ENCODE peak calls at places on chromosomes 12 and 14, in six cellular contexts. One of them, this sample, is unnamed. For H3K9me3, the result is how much of the 10 kb centered on the place peaks cover.

GRCh38 chr12:49089831-49090773 is 4.5 kb downstream of the DHH start:
- DNase-seq in prostate gland: no peak
- DNase-seq in stomach: peak
- DNase-seq in Panc1: no peak
- DNase-seq in breast epithelium: no peak
- DNase-seq in upper lobe of left lung: peak
- DNase-seq in this sample: no peak

GRCh38 chr12:26396402-26396801 is 201.0 kb downstream of the SSPN start:
- DNase-seq in prostate gland: no peak
- DNase-seq in stomach: no peak
- DNase-seq in Panc1: no peak
- DNase-seq in breast epithelium: no peak
- DNase-seq in upper lobe of left lung: no peak
- DNase-seq in this sample: no peak

GRCh38 chr14:61196792-61197191 is 84.3 kb downstream of the TMEM30B start:
- DNase-seq in prostate gland: no peak
- DNase-seq in stomach: no peak
- DNase-seq in Panc1: no peak
- DNase-seq in breast epithelium: no peak
- DNase-seq in upper lobe of left lung: no peak
- DNase-seq in this sample: no peak

GRCh38 chr12:64826234-64826633 is 1.8 kb downstream of the TBC1D30 start:
- DNase-seq in prostate gland: peak
- DNase-seq in stomach: peak
- DNase-seq in Panc1: no peak
- DNase-seq in breast epithelium: no peak
- DNase-seq in upper lobe of left lung: no peak
- DNase-seq in this sample: peak

GRCh38 chr14:74085047-74085637 is 386 bp downstream of the LIN52 start:
- DNase-seq in prostate gland: no peak
- DNase-seq in stomach: no peak
- DNase-seq in Panc1: no peak
- DNase-seq in breast epithelium: no peak
- DNase-seq in upper lobe of left lung: no peak
- DNase-seq in this sample: no peak

GRCh38 chr12:106866426-106867080 is 89.2 kb upstream of the TMEM263 start:
- DNase-seq in prostate gland: no peak
- DNase-seq in stomach: no peak
- DNase-seq in Panc1: no peak
- DNase-seq in breast epithelium: no peak
- DNase-seq in upper lobe of left lung: no peak
- DNase-seq in this sample: no peak

GRCh38 chr14:37985826-37986470 is 221.8 kb upstream of the SSTR1 start:
- DNase-seq in prostate gland: no peak
- DNase-seq in stomach: peak
- DNase-seq in Panc1: no peak
- DNase-seq in breast epithelium: no peak
- DNase-seq in upper lobe of left lung: no peak
- DNase-seq in this sample: peak

GRCh38 chr14:52112336-52113018 is 43.6 kb upstream of the NID2 start:
- DNase-seq in prostate gland: no peak
- DNase-seq in stomach: no peak
- DNase-seq in Panc1: no peak
- DNase-seq in breast epithelium: no peak
- DNase-seq in upper lobe of left lung: no peak
- DNase-seq in this sample: no peak

GRCh38 chr12:110073049-110073831 is 24.9 kb upstream of the C12orf76 start:
- DNase-seq in prostate gland: no peak
- DNase-seq in stomach: no peak
- DNase-seq in Panc1: no peak
- DNase-seq in breast epithelium: no peak
- DNase-seq in upper lobe of left lung: no peak
- DNase-seq in this sample: peak

GRCh38 chr14:53338192-53338591 is 185.1 kb upstream of the DDHD1 start:
- DNase-seq in prostate gland: no peak
- DNase-seq in stomach: no peak
- DNase-seq in Panc1: no peak
- DNase-seq in breast epithelium: no peak
- DNase-seq in upper lobe of left lung: no peak
- DNase-seq in this sample: no peak

DNA sequence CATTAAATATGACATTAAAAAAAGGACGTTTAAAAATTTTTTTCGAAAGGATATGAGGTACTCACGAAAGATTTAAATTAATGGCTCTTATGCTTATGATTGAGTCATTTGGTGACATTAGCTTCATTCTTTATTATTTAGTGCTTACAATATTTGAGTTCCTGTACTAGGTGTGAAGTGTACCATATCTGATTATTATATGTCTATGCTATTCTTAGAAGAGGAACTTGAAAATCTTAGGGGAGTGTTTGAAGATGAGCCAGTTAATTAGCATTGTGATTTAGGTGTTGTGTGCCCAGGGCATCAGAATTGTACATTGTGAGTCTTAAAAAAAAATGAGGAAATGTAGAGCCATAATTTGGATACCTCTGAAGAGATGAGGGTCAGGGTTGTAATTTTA is 118.6 kb downstream of the FUT8 start:
- DNase-seq in prostate gland: no peak
- DNase-seq in stomach: no peak
- DNase-seq in Panc1: no peak
- DNase-seq in breast epithelium: no peak
- DNase-seq in upper lobe of left lung: no peak
- DNase-seq in this sample: no peak
- H3K9me3 ChIP-seq in prostate gland: under half
- H3K9me3 ChIP-seq in stomach: under half
- H3K9me3 ChIP-seq in Panc1: under half
- H3K9me3 ChIP-seq in breast epithelium: under half
- H3K9me3 ChIP-seq in upper lobe of left lung: under half
- H3K9me3 ChIP-seq in this sample: under half

GRCh38 chr12:132131229-132131628 is 12.9 kb downstream of the DDX51 start:
- DNase-seq in prostate gland: no peak
- DNase-seq in stomach: no peak
- DNase-seq in Panc1: no peak
- DNase-seq in breast epithelium: no peak
- DNase-seq in upper lobe of left lung: no peak
- DNase-seq in this sample: no peak
- TF ChIP-seq POLR2AphosphoS5 in prostate gland: no peak
- TF ChIP-seq POLR2AphosphoS5 in stomach: no peak
- TF ChIP-seq POLR2AphosphoS5 in Panc1: no peak
- TF ChIP-seq POLR2AphosphoS5 in breast epithelium: no peak
- TF ChIP-seq POLR2AphosphoS5 in upper lobe of left lung: no peak
- TF ChIP-seq POLR2AphosphoS5 in this sample: no peak

DNA sequence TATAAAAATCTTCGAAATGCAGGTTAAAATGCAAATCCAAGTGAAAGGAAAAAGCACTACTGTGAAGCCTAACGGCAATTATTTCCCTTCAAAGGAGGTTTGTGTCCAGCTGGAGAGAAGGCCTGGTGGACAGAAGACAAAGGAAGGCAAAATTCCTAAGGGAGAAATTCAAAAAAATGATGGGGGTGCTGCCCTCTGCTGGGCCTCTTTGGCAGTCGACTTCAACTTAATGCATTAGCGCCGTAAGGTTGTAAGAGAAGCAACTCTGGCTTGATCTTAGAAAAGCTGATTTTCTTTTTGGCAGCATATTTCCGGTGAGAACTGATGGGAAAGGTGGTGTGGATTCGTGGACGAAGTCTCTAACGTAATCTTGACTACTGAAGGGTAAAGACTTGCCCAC is 34.3 kb upstream of the CHFR start:
- DNase-seq in prostate gland: no peak
- DNase-seq in stomach: no peak
- DNase-seq in Panc1: no peak
- DNase-seq in breast epithelium: no peak
- DNase-seq in upper lobe of left lung: no peak
- DNase-seq in this sample: no peak
- H3K9me3 ChIP-seq in prostate gland: under half
- H3K9me3 ChIP-seq in stomach: half or more
- H3K9me3 ChIP-seq in Panc1: half or more
- H3K9me3 ChIP-seq in breast epithelium: half or more
- H3K9me3 ChIP-seq in upper lobe of left lung: half or more
- H3K9me3 ChIP-seq in this sample: half or more

DNA sequence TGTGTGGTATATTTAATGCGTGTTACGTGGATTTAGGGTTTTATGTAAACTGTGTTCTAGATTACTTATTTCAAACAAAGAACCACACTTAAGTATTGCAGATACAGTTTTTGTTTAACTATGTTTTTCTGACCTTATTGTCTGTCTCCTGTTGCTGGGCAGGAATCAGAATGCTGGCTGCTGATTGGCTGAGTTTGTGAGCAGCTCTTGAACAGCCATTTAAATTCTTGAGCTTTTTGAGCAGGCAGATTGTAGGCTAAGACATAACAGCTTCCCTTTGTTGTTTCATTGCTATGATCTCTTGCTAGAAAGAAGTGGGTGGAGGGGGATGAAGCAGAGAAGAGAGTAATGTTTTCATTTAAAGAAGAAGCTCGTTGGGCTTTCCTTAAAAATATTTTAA is 52.2 kb downstream of the ATF7IP start:
- DNase-seq in prostate gland: no peak
- DNase-seq in stomach: peak
- DNase-seq in Panc1: no peak
- DNase-seq in breast epithelium: no peak
- DNase-seq in upper lobe of left lung: no peak
- DNase-seq in this sample: peak
- TF ChIP-seq POLR2AphosphoS5 in prostate gland: no peak
- TF ChIP-seq POLR2AphosphoS5 in stomach: no peak
- TF ChIP-seq POLR2AphosphoS5 in Panc1: no peak
- TF ChIP-seq POLR2AphosphoS5 in breast epithelium: no peak
- TF ChIP-seq POLR2AphosphoS5 in upper lobe of left lung: no peak
- TF ChIP-seq POLR2AphosphoS5 in this sample: no peak

GRCh38 chr14:25436906-25437305 is 387.0 kb upstream of the STXBP6 start:
- DNase-seq in prostate gland: no peak
- DNase-seq in stomach: no peak
- DNase-seq in Panc1: no peak
- DNase-seq in breast epithelium: no peak
- DNase-seq in upper lobe of left lung: no peak
- DNase-seq in this sample: no peak
- H3K9me3 ChIP-seq in prostate gland: under half
- H3K9me3 ChIP-seq in stomach: under half
- H3K9me3 ChIP-seq in Panc1: under half
- H3K9me3 ChIP-seq in breast epithelium: under half
- H3K9me3 ChIP-seq in upper lobe of left lung: under half
- H3K9me3 ChIP-seq in this sample: under half

GRCh38 chr12:55712154-55712553 is 3.7 kb upstream of the BLOC1S1 start:
- DNase-seq in prostate gland: no peak
- DNase-seq in stomach: no peak
- DNase-seq in Panc1: no peak
- DNase-seq in breast epithelium: no peak
- DNase-seq in upper lobe of left lung: no peak
- DNase-seq in this sample: no peak

GRCh38 chr12:55707841-55708694 is at the start of gene ITGA7:
- DNase-seq in prostate gland: peak
- DNase-seq in stomach: peak
- DNase-seq in Panc1: no peak
- DNase-seq in breast epithelium: no peak
- DNase-seq in upper lobe of left lung: peak
- DNase-seq in this sample: peak

GRCh38 chr12:55705802-55706402 is 1.8 kb downstream of the ITGA7 start:
- DNase-seq in prostate gland: no peak
- DNase-seq in stomach: no peak
- DNase-seq in Panc1: no peak
- DNase-seq in breast epithelium: no peak
- DNase-seq in upper lobe of left lung: no peak
- DNase-seq in this sample: no peak

GRCh38 chr12:55706840-55707671 is 648 bp downstream of the ITGA7 start:
- DNase-seq in prostate gland: no peak
- DNase-seq in stomach: no peak
- DNase-seq in Panc1: no peak
- DNase-seq in breast epithelium: no peak
- DNase-seq in upper lobe of left lung: peak
- DNase-seq in this sample: no peak

DNA sequence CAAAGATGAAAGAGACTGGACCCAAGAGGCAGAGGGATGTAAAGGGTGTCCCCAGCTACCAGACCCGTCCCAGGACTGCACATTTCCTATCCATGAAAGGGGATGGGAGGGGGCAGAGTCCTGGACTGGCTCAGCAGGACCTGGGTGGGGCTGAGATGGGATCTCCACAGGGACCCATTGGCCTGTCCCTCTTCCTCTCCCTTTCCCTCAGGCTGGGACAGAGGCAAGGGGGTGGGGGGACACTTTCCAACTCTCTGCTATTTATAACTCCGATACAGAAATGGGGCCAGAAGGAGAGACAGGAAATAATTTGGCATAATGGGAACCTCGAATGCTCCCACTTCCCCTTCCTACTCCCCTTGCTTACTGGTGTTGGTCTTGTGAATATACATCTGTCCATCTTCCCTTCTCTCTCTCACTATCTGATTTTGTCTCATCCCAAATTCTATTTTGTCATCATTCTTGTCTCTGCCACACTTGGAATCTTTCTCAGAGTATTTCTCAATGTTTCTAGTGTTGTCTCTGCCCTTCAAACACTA is 1.1 kb upstream of the ITGA7 start:
- DNase-seq in prostate gland: no peak
- DNase-seq in stomach: no peak
- DNase-seq in Panc1: no peak
- DNase-seq in breast epithelium: no peak
- DNase-seq in upper lobe of left lung: no peak
- DNase-seq in this sample: no peak
- TF ChIP-seq POLR2AphosphoS5 in prostate gland: no peak
- TF ChIP-seq POLR2AphosphoS5 in stomach: no peak
- TF ChIP-seq POLR2AphosphoS5 in Panc1: no peak
- TF ChIP-seq POLR2AphosphoS5 in breast epithelium: no peak
- TF ChIP-seq POLR2AphosphoS5 in upper lobe of left lung: no peak
- TF ChIP-seq POLR2AphosphoS5 in this sample: no peak

This sample was measured in transverse colon.